ENCODE peak calls at places on chromosomes 4 and X, in eight cellular contexts. One of them, this sample, is unnamed.

GRCh38 chr4:164997324-164997723 is 19.9 kb upstream of the TRIM61 start:
- DNase-seq in cardiac fibroblast: peak; percentile 5
- DNase-seq in RWPE1: peak; percentile 29
- DNase-seq in upper lobe of right lung: no peak
- DNase-seq in neural crest cell: no peak
- DNase-seq in astrocyte of the spinal cord: no peak
- DNase-seq in ascending aorta: no peak
- DNase-seq in MM.1S: peak; percentile 16
- DNase-seq in this sample: no peak

GRCh38 chr4:54099287-54099958 is 540 bp upstream of the GSX2 start:
- DNase-seq in astrocyte of the spinal cord: peak; percentile 33
- DNase-seq in ascending aorta: no peak
- DNase-seq in upper lobe of right lung: no peak
- DNase-seq in neural crest cell: no peak
- DNase-seq in cardiac fibroblast: no peak
- DNase-seq in MM.1S: no peak
- DNase-seq in RWPE1: no peak
- DNase-seq in this sample: no peak

GRCh38 chr4:21451032-21451431 is 497.5 kb downstream of the KCNIP4 start:
- DNase-seq in RWPE1: peak; percentile 30
- DNase-seq in astrocyte of the spinal cord: peak; percentile 74
- DNase-seq in neural crest cell: no peak
- DNase-seq in cardiac fibroblast: peak; percentile 2
- DNase-seq in upper lobe of right lung: no peak
- DNase-seq in ascending aorta: no peak
- DNase-seq in MM.1S: no peak
- DNase-seq in this sample: no peak

GRCh38 chr4:182643801-182644311 is 273.3 kb downstream of the DCTD start:
- DNase-seq in ascending aorta: no peak
- DNase-seq in cardiac fibroblast: peak; percentile 82
- DNase-seq in neural crest cell: no peak
- DNase-seq in RWPE1: peak; percentile 1
- DNase-seq in upper lobe of right lung: no peak
- DNase-seq in MM.1S: no peak
- DNase-seq in astrocyte of the spinal cord: peak; percentile 90
- DNase-seq in this sample: no peak

GRCh38 chrX:16212024-16212423 is 44.7 kb downstream of the MAGEB17 start:
- DNase-seq in neural crest cell: no peak
- DNase-seq in astrocyte of the spinal cord: peak; percentile 10
- DNase-seq in cardiac fibroblast: no peak
- DNase-seq in ascending aorta: no peak
- DNase-seq in RWPE1: no peak
- DNase-seq in upper lobe of right lung: no peak
- DNase-seq in MM.1S: no peak
- DNase-seq in this sample: no peak

GRCh38 chr4:3241905-3242304 is 7.1 kb upstream of the MSANTD1 start:
- DNase-seq in astrocyte of the spinal cord: peak; percentile 38
- DNase-seq in upper lobe of right lung: no peak
- DNase-seq in ascending aorta: no peak
- DNase-seq in cardiac fibroblast: peak; percentile 82
- DNase-seq in neural crest cell: no peak
- DNase-seq in RWPE1: no peak
- DNase-seq in MM.1S: no peak
- DNase-seq in this sample: no peak

GRCh38 chr4:113540859-113541258 is 220.7 kb downstream of the CAMK2D start:
- DNase-seq in cardiac fibroblast: peak; percentile 69
- DNase-seq in ascending aorta: no peak
- DNase-seq in MM.1S: no peak
- DNase-seq in astrocyte of the spinal cord: peak; percentile 42
- DNase-seq in RWPE1: no peak
- DNase-seq in upper lobe of right lung: no peak
- DNase-seq in neural crest cell: no peak
- DNase-seq in this sample: no peak

GRCh38 chr4:19382993-19383392 is 868.7 kb upstream of the SLIT2 start:
- DNase-seq in ascending aorta: no peak
- DNase-seq in neural crest cell: no peak
- DNase-seq in astrocyte of the spinal cord: peak; percentile 29
- DNase-seq in MM.1S: no peak
- DNase-seq in upper lobe of right lung: no peak
- DNase-seq in RWPE1: no peak
- DNase-seq in cardiac fibroblast: peak; percentile 29
- DNase-seq in this sample: no peak

GRCh38 chr4:112069110-112069509 is 76.1 kb upstream of the FAM241A start:
- DNase-seq in RWPE1: no peak
- DNase-seq in neural crest cell: no peak
- DNase-seq in astrocyte of the spinal cord: peak; percentile 5
- DNase-seq in cardiac fibroblast: peak; percentile 14
- DNase-seq in upper lobe of right lung: no peak
- DNase-seq in MM.1S: no peak
- DNase-seq in ascending aorta: no peak
- DNase-seq in this sample: no peak

GRCh38 chrX:619451-619811 is 11.2 kb upstream of the SHOX start:
- DNase-seq in neural crest cell: no peak
- DNase-seq in cardiac fibroblast: no peak
- DNase-seq in astrocyte of the spinal cord: no peak
- DNase-seq in MM.1S: no peak
- DNase-seq in upper lobe of right lung: no peak
- DNase-seq in ascending aorta: no peak
- DNase-seq in RWPE1: no peak
- DNase-seq in this sample: no peak

GRCh38 chrX:124555036-124555595 is 208.8 kb downstream of the SH2D1A start:
- DNase-seq in cardiac fibroblast: peak; percentile 16
- DNase-seq in RWPE1: peak; percentile 65
- DNase-seq in ascending aorta: no peak
- DNase-seq in astrocyte of the spinal cord: peak; percentile 68
- DNase-seq in upper lobe of right lung: no peak
- DNase-seq in neural crest cell: no peak
- DNase-seq in MM.1S: no peak
- DNase-seq in this sample: no peak

GRCh38 chr4:4984186-4984585 is 35.1 kb downstream of the CYTL1 start:
- DNase-seq in upper lobe of right lung: no peak
- DNase-seq in cardiac fibroblast: no peak
- DNase-seq in astrocyte of the spinal cord: no peak
- DNase-seq in ascending aorta: no peak
- DNase-seq in MM.1S: no peak
- DNase-seq in neural crest cell: no peak
- DNase-seq in RWPE1: no peak
- DNase-seq in this sample: no peak

GRCh38 chr4:108072300-108072699 is 82.6 kb downstream of the HADH start:
- DNase-seq in astrocyte of the spinal cord: no peak
- DNase-seq in upper lobe of right lung: no peak
- DNase-seq in neural crest cell: no peak
- DNase-seq in ascending aorta: no peak
- DNase-seq in RWPE1: no peak
- DNase-seq in MM.1S: peak; percentile 82
- DNase-seq in cardiac fibroblast: no peak
- DNase-seq in this sample: no peak

GRCh38 chr4:106351016-106351415 is 17.6 kb downstream of the GIMD1 start:
- DNase-seq in upper lobe of right lung: no peak
- DNase-seq in MM.1S: no peak
- DNase-seq in cardiac fibroblast: no peak
- DNase-seq in astrocyte of the spinal cord: no peak
- DNase-seq in RWPE1: no peak
- DNase-seq in neural crest cell: no peak
- DNase-seq in ascending aorta: no peak
- DNase-seq in this sample: no peak

GRCh38 chrX:53184836-53185235 is 40.2 kb downstream of the KDM5C start:
- DNase-seq in upper lobe of right lung: no peak
- DNase-seq in ascending aorta: no peak
- DNase-seq in neural crest cell: no peak
- DNase-seq in cardiac fibroblast: peak; percentile 5
- DNase-seq in MM.1S: no peak
- DNase-seq in astrocyte of the spinal cord: peak; percentile 42
- DNase-seq in RWPE1: peak; percentile 7
- DNase-seq in this sample: no peak

GRCh38 chrX:19640693-19641374 is 125.5 kb upstream of the MAP3K15 start:
- DNase-seq in RWPE1: no peak
- DNase-seq in astrocyte of the spinal cord: no peak
- DNase-seq in neural crest cell: no peak
- DNase-seq in upper lobe of right lung: no peak
- DNase-seq in ascending aorta: no peak
- DNase-seq in MM.1S: no peak
- DNase-seq in cardiac fibroblast: no peak
- DNase-seq in this sample: no peak

GRCh38 chr4:116202524-116202923 is 882.9 kb downstream of the TRAM1L1 start:
- DNase-seq in RWPE1: no peak
- DNase-seq in MM.1S: no peak
- DNase-seq in cardiac fibroblast: no peak
- DNase-seq in upper lobe of right lung: no peak
- DNase-seq in neural crest cell: no peak
- DNase-seq in ascending aorta: no peak
- DNase-seq in astrocyte of the spinal cord: no peak
- DNase-seq in this sample: no peak

GRCh38 chr4:168830777-168831512 is 179.1 kb downstream of the CBR4 start:
- DNase-seq in RWPE1: no peak
- DNase-seq in cardiac fibroblast: no peak
- DNase-seq in upper lobe of right lung: no peak
- DNase-seq in neural crest cell: no peak
- DNase-seq in astrocyte of the spinal cord: peak; percentile 53
- DNase-seq in ascending aorta: no peak
- DNase-seq in MM.1S: no peak
- DNase-seq in this sample: no peak

GRCh38 chrX:138150709-138151108 is 560.8 kb downstream of the FGF13 start:
- DNase-seq in ascending aorta: no peak
- DNase-seq in neural crest cell: no peak
- DNase-seq in astrocyte of the spinal cord: no peak
- DNase-seq in MM.1S: peak; percentile 15
- DNase-seq in upper lobe of right lung: no peak
- DNase-seq in cardiac fibroblast: no peak
- DNase-seq in RWPE1: no peak
- DNase-seq in this sample: no peak
- TF ChIP-seq CTCF in ascending aorta: no peak
- TF ChIP-seq CTCF in neural crest cell: peak; percentile 45
- TF ChIP-seq CTCF in astrocyte of the spinal cord: no peak
- TF ChIP-seq CTCF in MM.1S: peak; percentile 37
- TF ChIP-seq CTCF in upper lobe of right lung: no peak
- TF ChIP-seq CTCF in cardiac fibroblast: no peak
- TF ChIP-seq CTCF in RWPE1: no peak
- TF ChIP-seq CTCF in this sample: no peak

GRCh38 chrX:22338740-22339139 is 66.0 kb downstream of the CBLL2 start:
- DNase-seq in ascending aorta: no peak
- DNase-seq in upper lobe of right lung: no peak
- DNase-seq in astrocyte of the spinal cord: peak; percentile 13
- DNase-seq in MM.1S: no peak
- DNase-seq in cardiac fibroblast: no peak
- DNase-seq in neural crest cell: no peak
- DNase-seq in RWPE1: no peak
- DNase-seq in this sample: no peak
- TF ChIP-seq CTCF in ascending aorta: no peak
- TF ChIP-seq CTCF in upper lobe of right lung: no peak
- TF ChIP-seq CTCF in astrocyte of the spinal cord: no peak
- TF ChIP-seq CTCF in MM.1S: no peak
- TF ChIP-seq CTCF in cardiac fibroblast: no peak
- TF ChIP-seq CTCF in neural crest cell: no peak
- TF ChIP-seq CTCF in RWPE1: no peak
- TF ChIP-seq CTCF in this sample: no peak

GRCh38 chr4:98027827-98028226 is 115.4 kb downstream of the STPG2 start:
- DNase-seq in RWPE1: peak; percentile 35
- DNase-seq in cardiac fibroblast: no peak
- DNase-seq in MM.1S: no peak
- DNase-seq in astrocyte of the spinal cord: peak; percentile 24
- DNase-seq in ascending aorta: no peak
- DNase-seq in upper lobe of right lung: no peak
- DNase-seq in neural crest cell: no peak
- DNase-seq in this sample: no peak
- TF ChIP-seq CTCF in RWPE1: peak; percentile 15
- TF ChIP-seq CTCF in cardiac fibroblast: no peak
- TF ChIP-seq CTCF in MM.1S: no peak
- TF ChIP-seq CTCF in astrocyte of the spinal cord: peak; percentile 23
- TF ChIP-seq CTCF in ascending aorta: no peak
- TF ChIP-seq CTCF in upper lobe of right lung: no peak
- TF ChIP-seq CTCF in neural crest cell: peak; percentile 41
- TF ChIP-seq CTCF in this sample: no peak

GRCh38 chr4:12729384-12729783 is 754.8 kb downstream of the RAB28 start:
- DNase-seq in MM.1S: no peak
- DNase-seq in neural crest cell: no peak
- DNase-seq in cardiac fibroblast: peak; percentile 43
- DNase-seq in upper lobe of right lung: no peak
- DNase-seq in astrocyte of the spinal cord: peak; percentile 24
- DNase-seq in RWPE1: peak; percentile 8
- DNase-seq in ascending aorta: no peak
- DNase-seq in this sample: no peak
- TF ChIP-seq CTCF in MM.1S: peak; percentile 23
- TF ChIP-seq CTCF in neural crest cell: peak; percentile 78
- TF ChIP-seq CTCF in cardiac fibroblast: peak; percentile 28
- TF ChIP-seq CTCF in upper lobe of right lung: peak; percentile 41
- TF ChIP-seq CTCF in astrocyte of the spinal cord: peak; percentile 25
- TF ChIP-seq CTCF in RWPE1: no peak
- TF ChIP-seq CTCF in ascending aorta: no peak
- TF ChIP-seq CTCF in this sample: peak; percentile 62

DNA sequence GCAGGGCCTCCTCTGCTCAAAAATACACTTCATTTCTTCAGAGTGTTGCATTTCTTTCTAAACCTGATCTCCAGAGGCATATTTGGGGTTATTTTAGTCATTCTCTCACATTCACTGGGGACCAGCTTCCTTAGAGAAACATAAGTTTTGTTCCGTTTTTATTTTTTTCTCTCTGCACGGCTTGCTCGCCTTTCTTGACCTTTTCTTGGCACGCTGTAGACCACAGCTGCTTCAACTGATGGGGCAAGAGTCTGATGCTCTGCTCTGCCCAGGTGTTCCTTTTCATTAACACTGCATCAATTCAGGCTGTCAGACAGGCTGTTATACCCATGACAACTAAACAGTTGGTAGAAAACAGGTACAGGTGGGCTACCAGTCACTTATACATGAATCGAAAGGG is 682.2 kb upstream of the DIAPH2 start:
- DNase-seq in cardiac fibroblast: peak; percentile 17
- DNase-seq in MM.1S: no peak
- DNase-seq in neural crest cell: no peak
- DNase-seq in upper lobe of right lung: no peak
- DNase-seq in RWPE1: no peak
- DNase-seq in ascending aorta: no peak
- DNase-seq in astrocyte of the spinal cord: no peak
- DNase-seq in this sample: no peak
- TF ChIP-seq CTCF in cardiac fibroblast: no peak
- TF ChIP-seq CTCF in MM.1S: no peak
- TF ChIP-seq CTCF in neural crest cell: no peak
- TF ChIP-seq CTCF in upper lobe of right lung: no peak
- TF ChIP-seq CTCF in RWPE1: no peak
- TF ChIP-seq CTCF in ascending aorta: no peak
- TF ChIP-seq CTCF in astrocyte of the spinal cord: no peak
- TF ChIP-seq CTCF in this sample: no peak